ENCODE peak calls at places on chromosomes 1 and 21, in seven cellular contexts. One of them, this sample, is unnamed.

GRCh38 chr1:203099760-203100159 is 13.9 kb upstream of the MYOG start:
- DNase-seq in HCT116: no peak
- DNase-seq in prostate gland: no peak
- DNase-seq in GM23338: no peak
- DNase-seq in stomach: peak
- DNase-seq in K562: no peak
- DNase-seq in transverse colon: no peak
- DNase-seq in this sample: no peak

GRCh38 chr1:45299981-45300668 is 26.6 kb upstream of the HPDL start:
- DNase-seq in K562: peak
- DNase-seq in HCT116: peak
- DNase-seq in prostate gland: no peak
- DNase-seq in GM23338: peak
- DNase-seq in transverse colon: peak
- DNase-seq in stomach: peak
- DNase-seq in this sample: peak

GRCh38 chr21:35145626-35146236 is 96.6 kb upstream of the RUNX1 start:
- DNase-seq in stomach: peak
- DNase-seq in K562: no peak
- DNase-seq in prostate gland: no peak
- DNase-seq in GM23338: no peak
- DNase-seq in HCT116: no peak
- DNase-seq in transverse colon: no peak
- DNase-seq in this sample: no peak

GRCh38 chr1:86156571-86157455 is at the start of gene COL24A1:
- DNase-seq in stomach: no peak
- DNase-seq in HCT116: no peak
- DNase-seq in transverse colon: peak
- DNase-seq in GM23338: peak
- DNase-seq in prostate gland: peak
- DNase-seq in K562: no peak
- DNase-seq in this sample: no peak

GRCh38 chr1:244964112-244964971 is 100.0 kb upstream of the HNRNPU start:
- DNase-seq in HCT116: no peak
- DNase-seq in prostate gland: peak
- DNase-seq in stomach: peak
- DNase-seq in transverse colon: peak
- DNase-seq in GM23338: peak
- DNase-seq in K562: no peak
- DNase-seq in this sample: no peak

GRCh38 chr1:104768466-104768865 is 1018.8 kb downstream of the AMY1C start:
- DNase-seq in HCT116: no peak
- DNase-seq in stomach: no peak
- DNase-seq in transverse colon: no peak
- DNase-seq in K562: no peak
- DNase-seq in GM23338: no peak
- DNase-seq in prostate gland: no peak
- DNase-seq in this sample: no peak

GRCh38 chr1:171596705-171597104 is 25.3 kb upstream of the MYOCOS start:
- DNase-seq in prostate gland: no peak
- DNase-seq in HCT116: no peak
- DNase-seq in GM23338: no peak
- DNase-seq in K562: no peak
- DNase-seq in stomach: no peak
- DNase-seq in transverse colon: no peak
- DNase-seq in this sample: no peak

GRCh38 chr1:197911172-197911856 is 5.9 kb upstream of the LHX9 start:
- DNase-seq in prostate gland: no peak
- DNase-seq in GM23338: peak
- DNase-seq in transverse colon: no peak
- DNase-seq in K562: no peak
- DNase-seq in HCT116: no peak
- DNase-seq in stomach: no peak
- DNase-seq in this sample: no peak

GRCh38 chr1:15188145-15188544 is 34.6 kb downstream of the TMEM51 start:
- DNase-seq in HCT116: no peak
- DNase-seq in prostate gland: no peak
- DNase-seq in stomach: no peak
- DNase-seq in transverse colon: no peak
- DNase-seq in GM23338: no peak
- DNase-seq in K562: no peak
- DNase-seq in this sample: no peak

GRCh38 chr1:247332215-247332900 is 691 bp upstream of the ZNF496 start:
- DNase-seq in prostate gland: peak
- DNase-seq in GM23338: peak
- DNase-seq in K562: peak
- DNase-seq in stomach: peak
- DNase-seq in HCT116: no peak
- DNase-seq in transverse colon: peak
- DNase-seq in this sample: no peak

GRCh38 chr1:18166341-18166740 is 58.7 kb downstream of the IGSF21 start:
- DNase-seq in stomach: no peak
- DNase-seq in K562: no peak
- DNase-seq in HCT116: no peak
- DNase-seq in GM23338: no peak
- DNase-seq in prostate gland: no peak
- DNase-seq in transverse colon: no peak
- DNase-seq in this sample: no peak

GRCh38 chr1:221717491-221717865 is 24.4 kb downstream of the DUSP10 start:
- DNase-seq in HCT116: no peak
- DNase-seq in prostate gland: no peak
- DNase-seq in K562: no peak
- DNase-seq in transverse colon: no peak
- DNase-seq in stomach: no peak
- DNase-seq in GM23338: no peak
- DNase-seq in this sample: no peak

GRCh38 chr1:221720545-221720944 is 21.3 kb downstream of the DUSP10 start:
- DNase-seq in HCT116: no peak
- DNase-seq in GM23338: no peak
- DNase-seq in transverse colon: no peak
- DNase-seq in stomach: no peak
- DNase-seq in K562: no peak
- DNase-seq in prostate gland: no peak
- DNase-seq in this sample: no peak

GRCh38 chr1:221718391-221719277 is 23.3 kb downstream of the DUSP10 start:
- DNase-seq in prostate gland: no peak
- DNase-seq in stomach: no peak
- DNase-seq in transverse colon: no peak
- DNase-seq in HCT116: no peak
- DNase-seq in GM23338: peak
- DNase-seq in K562: no peak
- DNase-seq in this sample: no peak

GRCh38 chr1:221719987-221720386 is 21.9 kb downstream of the DUSP10 start:
- DNase-seq in transverse colon: no peak
- DNase-seq in GM23338: no peak
- DNase-seq in stomach: no peak
- DNase-seq in HCT116: no peak
- DNase-seq in prostate gland: no peak
- DNase-seq in K562: no peak
- DNase-seq in this sample: no peak

GRCh38 chr1:221719278-221719597 is 22.7 kb downstream of the DUSP10 start:
- DNase-seq in prostate gland: no peak
- DNase-seq in HCT116: no peak
- DNase-seq in GM23338: no peak
- DNase-seq in K562: no peak
- DNase-seq in transverse colon: no peak
- DNase-seq in stomach: no peak
- DNase-seq in this sample: no peak
- H3K4me3 ChIP-seq in prostate gland: no peak
- H3K4me3 ChIP-seq in HCT116: no peak
- H3K4me3 ChIP-seq in GM23338: no peak
- H3K4me3 ChIP-seq in K562: no peak
- H3K4me3 ChIP-seq in transverse colon: no peak
- H3K4me3 ChIP-seq in stomach: no peak
- H3K4me3 ChIP-seq in this sample: no peak

GRCh38 chr1:160117709-160118183 is 2.2 kb downstream of the ATP1A2 start:
- DNase-seq in GM23338: no peak
- DNase-seq in prostate gland: no peak
- DNase-seq in HCT116: no peak
- DNase-seq in stomach: peak
- DNase-seq in transverse colon: peak
- DNase-seq in K562: no peak
- DNase-seq in this sample: no peak
- H3K27ac ChIP-seq in GM23338: no peak
- H3K27ac ChIP-seq in prostate gland: no peak
- H3K27ac ChIP-seq in HCT116: no peak
- H3K27ac ChIP-seq in stomach: no peak
- H3K27ac ChIP-seq in transverse colon: peak
- H3K27ac ChIP-seq in K562: no peak
- H3K27ac ChIP-seq in this sample: no peak

GRCh38 chr1:27403065-27403726 is 10.8 kb downstream of the GPR3 start:
- DNase-seq in GM23338: peak
- DNase-seq in stomach: no peak
- DNase-seq in HCT116: no peak
- DNase-seq in K562: no peak
- DNase-seq in prostate gland: peak
- DNase-seq in transverse colon: peak
- DNase-seq in this sample: no peak
- TF ChIP-seq POLR2AphosphoS5 in GM23338: no peak
- TF ChIP-seq POLR2AphosphoS5 in stomach: no peak
- TF ChIP-seq POLR2AphosphoS5 in HCT116: no peak
- TF ChIP-seq POLR2AphosphoS5 in K562: peak
- TF ChIP-seq POLR2AphosphoS5 in prostate gland: no peak
- TF ChIP-seq POLR2AphosphoS5 in transverse colon: peak
- TF ChIP-seq POLR2AphosphoS5 in this sample: no peak

GRCh38 chr1:205191617-205192016 is 19.9 kb downstream of the DSTYK start:
- DNase-seq in transverse colon: no peak
- DNase-seq in GM23338: peak
- DNase-seq in prostate gland: no peak
- DNase-seq in K562: no peak
- DNase-seq in HCT116: no peak
- DNase-seq in stomach: no peak
- DNase-seq in this sample: no peak
- H3K4me3 ChIP-seq in transverse colon: no peak
- H3K4me3 ChIP-seq in GM23338: peak
- H3K4me3 ChIP-seq in prostate gland: no peak
- H3K4me3 ChIP-seq in K562: no peak
- H3K4me3 ChIP-seq in HCT116: no peak
- H3K4me3 ChIP-seq in stomach: no peak
- H3K4me3 ChIP-seq in this sample: no peak

This sample was measured in SK-N-MC.